ENCODE peak calls at places on chromosomes 1 and 21, in four cellular contexts. H, M, J and T are unnamed samples. For H3K9me3, the result is how much of the 10 kb centered on the place peaks cover.

GRCh38 chr1:111887875-111888274 is 101.6 kb downstream of the KCND3 start:
- DNase-seq in J (no peak), H (no peak), M (no peak), T (no peak)

GRCh38 chr1:201708085-201708512 is 120.9 kb upstream of the IPO9 start:
- DNase-seq in H (no peak), M (no peak), J (no peak), T (no peak)

GRCh38 chr21:27423906-27424595 is 457.2 kb upstream of the ADAMTS5 start:
- DNase-seq in M (no peak), H (no peak), J (peak), T (no peak)

GRCh38 chr1:12556368-12556930 is 61.6 kb downstream of the DHRS3 start:
- DNase-seq in H (no peak), M (peak), J (no peak), T (no peak)

GRCh38 chr1:227731696-227732585 is 3.2 kb downstream of the JMJD4 start:
- DNase-seq in M (no peak), J (no peak), H (no peak), T (no peak)

GRCh38 chr1:170790651-170791071 is 126.7 kb downstream of the PRRX1 start:
- DNase-seq in M (no peak), J (no peak), H (no peak), T (no peak)

GRCh38 chr1:212557739-212558664 is 50.6 kb upstream of the ATF3 start:
- DNase-seq in J (no peak), H (no peak), M (peak), T (no peak)

GRCh38 chr1:168421399-168422004 is 122.3 kb downstream of the XCL2 start:
- DNase-seq in J (no peak), H (no peak), M (no peak), T (no peak)

GRCh38 chr1:47927165-47927564 is 70.0 kb downstream of the TRABD2B start:
- DNase-seq in H (no peak), M (no peak), J (no peak), T (no peak)

GRCh38 chr1:245698860-245699259 is 544.1 kb downstream of the KIF26B start:
- DNase-seq in M (no peak), J (no peak), H (no peak), T (no peak)

GRCh38 chr1:167763525-167764220 is 41.9 kb downstream of the MPZL1 start:
- DNase-seq in J (no peak), M (no peak), H (no peak), T (no peak)

GRCh38 chr1:204826970-204827369 is 43.7 kb upstream of the NFASC start:
- DNase-seq in M (no peak), J (peak), H (peak), T (no peak)

GRCh38 chr1:206700445-206701036 is 15.8 kb downstream of the MAPKAPK2 start:
- DNase-seq in M (no peak), J (no peak), H (no peak), T (no peak)

GRCh38 chr1:206696812-206697585 is 12.3 kb downstream of the MAPKAPK2 start:
- DNase-seq in M (no peak), J (no peak), H (no peak), T (no peak)

GRCh38 chr1:206698011-206698410 is 13.3 kb downstream of the MAPKAPK2 start:
- DNase-seq in H (no peak), M (no peak), J (no peak), T (no peak)

GRCh38 chr1:206699626-206700025 is 14.9 kb downstream of the MAPKAPK2 start:
- DNase-seq in J (no peak), H (no peak), M (no peak), T (no peak)

GRCh38 chr1:206698990-206699586 is 14.4 kb downstream of the MAPKAPK2 start:
- DNase-seq in M (no peak), H (no peak), J (no peak), T (no peak)
- H3K4me3 ChIP-seq in M (no peak), H (no peak), J (no peak), T (no peak)

GRCh38 chr1:117929340-117930172 is at the start of the genes GDAP2 and WDR3:
- DNase-seq in H (peak), J (peak), M (peak), T (peak)
- TF ChIP-seq EP300 in H (no peak), J (no peak), M (no peak), T (no peak)

DNA sequence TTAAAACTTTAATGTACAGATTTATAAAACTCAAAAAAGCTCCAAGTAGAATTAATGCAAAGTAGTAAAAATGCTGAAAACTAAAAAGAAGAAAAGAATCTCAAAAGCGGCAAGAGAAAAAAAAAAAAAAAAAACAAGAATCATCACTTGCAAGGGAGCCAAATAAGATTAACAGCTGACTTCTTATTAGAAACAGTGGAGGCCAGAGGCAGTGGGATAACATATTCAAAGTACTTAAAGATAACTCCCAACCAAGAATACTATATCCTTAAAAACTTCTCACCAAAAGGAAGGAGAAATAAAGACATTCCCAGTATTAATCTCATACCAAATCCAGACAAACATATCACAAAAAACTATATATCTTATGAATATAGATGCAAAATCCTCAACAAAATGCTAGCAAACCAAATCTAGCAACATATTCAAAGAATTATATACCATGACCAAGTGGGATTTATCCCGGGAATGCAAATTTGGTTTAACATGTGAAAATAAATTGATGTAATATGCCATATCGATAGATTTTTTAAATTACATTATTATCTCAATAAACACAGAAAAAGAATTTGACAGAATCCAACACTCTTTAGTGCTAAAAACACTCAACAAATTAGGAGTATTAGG is 62.7 kb downstream of the CAMK2N1 start:
- DNase-seq in J (no peak), H (no peak), M (no peak), T (no peak)
- H3K9me3 ChIP-seq in J (under half), H (under half), M (under half), T (under half)

GRCh38 chr1:91693542-91693941 is 192.4 kb downstream of the TGFBR3 start:
- DNase-seq in H (no peak), J (no peak), M (no peak), T (peak)

GRCh38 chr1:91684599-91685196 is 184.0 kb downstream of the CDC7 start:
- DNase-seq in J (no peak), H (no peak), M (no peak), T (no peak)

GRCh38 chr1:91685994-91686393 is 185.3 kb downstream of the CDC7 start:
- DNase-seq in J (no peak), H (no peak), M (no peak), T (no peak)

GRCh38 chr1:91687452-91687851 is 186.8 kb downstream of the CDC7 start:
- DNase-seq in J (no peak), H (no peak), M (no peak), T (no peak)

GRCh38 chr1:91689586-91690481 is 189.2 kb downstream of the CDC7 start:
- DNase-seq in J (no peak), M (no peak), H (no peak), T (no peak)
- H3K4me3 ChIP-seq in J (no peak), M (no peak), H (no peak), T (no peak)

GRCh38 chr1:84856871-84857270 is 36.1 kb downstream of the LPAR3 start:
- DNase-seq in M (no peak), H (no peak), J (no peak), T (no peak)
- TF ChIP-seq EP300 in M (no peak), H (no peak), J (no peak), T (no peak)

DNA sequence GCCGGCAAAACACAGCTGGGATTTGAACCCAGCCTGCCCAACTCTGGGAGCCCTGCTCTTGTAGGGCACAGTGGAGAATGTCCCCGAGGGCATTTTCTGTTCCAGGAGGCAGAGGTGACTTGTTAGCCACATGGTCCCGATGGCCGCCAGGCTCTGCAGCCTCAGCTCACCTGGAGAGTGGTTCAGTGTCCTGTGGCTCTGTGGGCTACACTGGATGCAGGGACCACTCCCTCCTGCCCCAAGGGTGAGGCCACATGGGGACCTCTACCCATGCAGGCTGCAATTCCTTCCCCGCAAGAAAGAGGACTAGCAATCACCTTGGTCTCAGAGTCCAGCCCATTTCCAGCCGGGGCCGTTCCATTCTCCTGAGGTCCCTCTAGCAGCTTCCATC is 31.2 kb upstream of the C1orf174 start:
- DNase-seq in J (no peak), M (no peak), H (no peak), T (no peak)
- H3K9me3 ChIP-seq in J (under half), M (under half), H (under half), T (under half)

DNA sequence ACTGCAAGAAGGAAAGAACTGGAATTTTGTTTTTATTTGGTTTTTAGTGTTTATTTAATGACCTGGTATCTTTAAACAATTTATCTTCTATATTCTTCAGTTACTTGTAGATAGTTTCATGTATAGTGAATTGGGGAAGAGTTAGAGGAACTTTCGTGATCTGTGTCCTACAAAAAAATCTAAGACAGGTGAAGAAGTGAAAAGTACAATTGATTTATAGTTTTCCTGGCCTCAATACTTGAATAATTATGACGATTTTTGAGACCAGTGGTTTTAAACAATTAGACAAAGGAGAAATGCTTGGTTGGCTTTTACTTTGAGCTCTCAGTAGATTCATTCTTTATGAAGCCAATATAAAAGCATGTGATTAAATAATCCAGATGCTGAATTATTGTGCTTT is 7.5 kb downstream of the MIER1 start:
- DNase-seq in J (no peak), H (no peak), M (no peak), T (no peak)
- H3K4me3 ChIP-seq in J (peak), H (peak), M (no peak), T (peak)

GRCh38 chr1:30229557-30229956 is 493.8 kb downstream of the MATN1 start:
- DNase-seq in M (no peak), J (no peak), H (no peak), T (no peak)
- TF ChIP-seq EP300 in M (no peak), J (no peak), H (no peak), T (no peak)

GRCh38 chr1:183568176-183569041 is 21.9 kb downstream of the NCF2 start:
- DNase-seq in H (no peak), M (no peak), J (no peak), T (no peak)

GRCh38 chr1:183569141-183569540 is 21.1 kb downstream of the NCF2 start:
- DNase-seq in H (peak), M (no peak), J (no peak), T (no peak)

GRCh38 chr1:183567584-183567983 is 22.7 kb downstream of the NCF2 start:
- DNase-seq in H (no peak), J (no peak), M (no peak), T (peak)

GRCh38 chr1:183562701-183563100 is 27.6 kb downstream of the NCF2 start:
- DNase-seq in M (no peak), J (no peak), H (no peak), T (no peak)

GRCh38 chr1:183566026-183566425 is 24.2 kb downstream of the NCF2 start:
- DNase-seq in J (no peak), H (no peak), M (no peak), T (no peak)
- H3K9me3 ChIP-seq in J (under half), H (under half), M (under half), T (under half)